ENCODE peak calls at places on chromosomes 16 and 17, in nine cellular contexts. One of them, this sample, is unnamed.

GRCh38 chr17:60445144-60445543 is 22.9 kb downstream of the CHCT1 start:
- DNase-seq in NCI-H1092 treated with DMSO at 0.1 percent for 48 hours: no peak
- DNase-seq in activated T-cell treated with anti-CD3 and anti-CD28 coated beads, Interleukin-2, amount 50 U/mL, for 72 hours: no peak
- DNase-seq in cardiac fibroblast: no peak
- DNase-seq in CD4-positive, CD25-positive, alpha-beta regulatory T cell: no peak
- DNase-seq in T-helper 17 cell: no peak
- DNase-seq in fibroblast of lung: no peak
- DNase-seq in H54: no peak
- DNase-seq in cardiac septum: no peak
- DNase-seq in this sample: no peak

GRCh38 chr17:44029736-44030135 is 15.0 kb upstream of the TMEM101 start:
- DNase-seq in H54: no peak
- DNase-seq in activated T-cell treated with anti-CD3 and anti-CD28 coated beads, Interleukin-2, amount 50 U/mL, for 72 hours: no peak
- DNase-seq in NCI-H1092 treated with DMSO at 0.1 percent for 48 hours: no peak
- DNase-seq in cardiac septum: no peak
- DNase-seq in CD4-positive, CD25-positive, alpha-beta regulatory T cell: no peak
- DNase-seq in T-helper 17 cell: no peak
- DNase-seq in cardiac fibroblast: no peak
- DNase-seq in fibroblast of lung: no peak
- DNase-seq in this sample: no peak

GRCh38 chr17:4009164-4009785 is 45.0 kb upstream of the ATP2A3 start:
- DNase-seq in cardiac fibroblast: no peak
- DNase-seq in H54: no peak
- DNase-seq in activated T-cell treated with anti-CD3 and anti-CD28 coated beads, Interleukin-2, amount 50 U/mL, for 72 hours: no peak
- DNase-seq in cardiac septum: no peak
- DNase-seq in fibroblast of lung: no peak
- DNase-seq in NCI-H1092 treated with DMSO at 0.1 percent for 48 hours: no peak
- DNase-seq in CD4-positive, CD25-positive, alpha-beta regulatory T cell: no peak
- DNase-seq in T-helper 17 cell: no peak
- DNase-seq in this sample: no peak

GRCh38 chr16:52976539-52977167 is 76.0 kb downstream of the CHD9NB start:
- DNase-seq in activated T-cell treated with anti-CD3 and anti-CD28 coated beads, Interleukin-2, amount 50 U/mL, for 72 hours: no peak
- DNase-seq in CD4-positive, CD25-positive, alpha-beta regulatory T cell: no peak
- DNase-seq in cardiac fibroblast: peak; percentile 58
- DNase-seq in cardiac septum: no peak
- DNase-seq in NCI-H1092 treated with DMSO at 0.1 percent for 48 hours: peak; percentile 30
- DNase-seq in T-helper 17 cell: no peak
- DNase-seq in fibroblast of lung: peak; percentile 10
- DNase-seq in H54: no peak
- DNase-seq in this sample: no peak

GRCh38 chr16:75293173-75293572 is 41.7 kb upstream of the BCAR1 start:
- DNase-seq in fibroblast of lung: no peak
- DNase-seq in cardiac septum: no peak
- DNase-seq in CD4-positive, CD25-positive, alpha-beta regulatory T cell: no peak
- DNase-seq in H54: no peak
- DNase-seq in NCI-H1092 treated with DMSO at 0.1 percent for 48 hours: no peak
- DNase-seq in activated T-cell treated with anti-CD3 and anti-CD28 coated beads, Interleukin-2, amount 50 U/mL, for 72 hours: no peak
- DNase-seq in T-helper 17 cell: no peak
- DNase-seq in cardiac fibroblast: no peak
- DNase-seq in this sample: no peak

GRCh38 chr17:64572682-64573154 is 65.9 kb downstream of the CEP95 start:
- DNase-seq in T-helper 17 cell: no peak
- DNase-seq in NCI-H1092 treated with DMSO at 0.1 percent for 48 hours: no peak
- DNase-seq in CD4-positive, CD25-positive, alpha-beta regulatory T cell: no peak
- DNase-seq in fibroblast of lung: peak; percentile 70
- DNase-seq in activated T-cell treated with anti-CD3 and anti-CD28 coated beads, Interleukin-2, amount 50 U/mL, for 72 hours: peak; percentile 11
- DNase-seq in H54: no peak
- DNase-seq in cardiac septum: no peak
- DNase-seq in cardiac fibroblast: peak; percentile 58
- DNase-seq in this sample: peak; percentile 10

GRCh38 chr17:33989357-33990148 is 265.5 kb upstream of the CCL2 start:
- DNase-seq in cardiac septum: no peak
- DNase-seq in fibroblast of lung: no peak
- DNase-seq in NCI-H1092 treated with DMSO at 0.1 percent for 48 hours: no peak
- DNase-seq in T-helper 17 cell: no peak
- DNase-seq in H54: no peak
- DNase-seq in cardiac fibroblast: no peak
- DNase-seq in activated T-cell treated with anti-CD3 and anti-CD28 coated beads, Interleukin-2, amount 50 U/mL, for 72 hours: no peak
- DNase-seq in CD4-positive, CD25-positive, alpha-beta regulatory T cell: no peak
- DNase-seq in this sample: no peak

GRCh38 chr17:31724619-31725018 is 134.4 kb downstream of the COPRS start:
- DNase-seq in T-helper 17 cell: no peak
- DNase-seq in NCI-H1092 treated with DMSO at 0.1 percent for 48 hours: no peak
- DNase-seq in cardiac septum: no peak
- DNase-seq in fibroblast of lung: peak; percentile 73
- DNase-seq in activated T-cell treated with anti-CD3 and anti-CD28 coated beads, Interleukin-2, amount 50 U/mL, for 72 hours: no peak
- DNase-seq in H54: no peak
- DNase-seq in cardiac fibroblast: peak; percentile 25
- DNase-seq in CD4-positive, CD25-positive, alpha-beta regulatory T cell: no peak
- DNase-seq in this sample: no peak

GRCh38 chr17:17783825-17784598 is 52.8 kb downstream of the SREBF1 start:
- DNase-seq in NCI-H1092 treated with DMSO at 0.1 percent for 48 hours: peak; percentile 70
- DNase-seq in T-helper 17 cell: no peak
- DNase-seq in CD4-positive, CD25-positive, alpha-beta regulatory T cell: no peak
- DNase-seq in activated T-cell treated with anti-CD3 and anti-CD28 coated beads, Interleukin-2, amount 50 U/mL, for 72 hours: no peak
- DNase-seq in cardiac fibroblast: peak; percentile 78
- DNase-seq in H54: no peak
- DNase-seq in fibroblast of lung: peak; percentile 74
- DNase-seq in cardiac septum: no peak
- DNase-seq in this sample: no peak

GRCh38 chr17:44044092-44044491 is 22.4 kb downstream of the LSM12 start:
- DNase-seq in NCI-H1092 treated with DMSO at 0.1 percent for 48 hours: no peak
- DNase-seq in T-helper 17 cell: no peak
- DNase-seq in H54: no peak
- DNase-seq in activated T-cell treated with anti-CD3 and anti-CD28 coated beads, Interleukin-2, amount 50 U/mL, for 72 hours: no peak
- DNase-seq in fibroblast of lung: peak; percentile 46
- DNase-seq in cardiac septum: no peak
- DNase-seq in cardiac fibroblast: peak; percentile 59
- DNase-seq in CD4-positive, CD25-positive, alpha-beta regulatory T cell: no peak
- DNase-seq in this sample: no peak

GRCh38 chr16:73483076-73483791 is 435.3 kb upstream of the ZFHX3 start:
- DNase-seq in CD4-positive, CD25-positive, alpha-beta regulatory T cell: no peak
- DNase-seq in T-helper 17 cell: no peak
- DNase-seq in NCI-H1092 treated with DMSO at 0.1 percent for 48 hours: no peak
- DNase-seq in activated T-cell treated with anti-CD3 and anti-CD28 coated beads, Interleukin-2, amount 50 U/mL, for 72 hours: no peak
- DNase-seq in H54: no peak
- DNase-seq in cardiac septum: no peak
- DNase-seq in cardiac fibroblast: no peak
- DNase-seq in fibroblast of lung: no peak
- DNase-seq in this sample: no peak

GRCh38 chr17:63629627-63630026 is 7.4 kb downstream of the MAP3K3 start:
- DNase-seq in NCI-H1092 treated with DMSO at 0.1 percent for 48 hours: no peak
- DNase-seq in cardiac fibroblast: peak; percentile 43
- DNase-seq in H54: no peak
- DNase-seq in fibroblast of lung: no peak
- DNase-seq in CD4-positive, CD25-positive, alpha-beta regulatory T cell: no peak
- DNase-seq in cardiac septum: no peak
- DNase-seq in activated T-cell treated with anti-CD3 and anti-CD28 coated beads, Interleukin-2, amount 50 U/mL, for 72 hours: no peak
- DNase-seq in T-helper 17 cell: no peak
- DNase-seq in this sample: no peak

GRCh38 chr16:74700206-74701040 is at the start of gene MLKL:
- DNase-seq in NCI-H1092 treated with DMSO at 0.1 percent for 48 hours: peak; percentile 9
- DNase-seq in activated T-cell treated with anti-CD3 and anti-CD28 coated beads, Interleukin-2, amount 50 U/mL, for 72 hours: peak; percentile 71
- DNase-seq in fibroblast of lung: peak; percentile 54
- DNase-seq in H54: peak; percentile 56
- DNase-seq in T-helper 17 cell: peak; percentile 31
- DNase-seq in CD4-positive, CD25-positive, alpha-beta regulatory T cell: peak; percentile 48
- DNase-seq in cardiac septum: peak; percentile 90
- DNase-seq in cardiac fibroblast: peak; percentile 60
- DNase-seq in this sample: peak; percentile 92

GRCh38 chr16:15996432-15997109 is 47.2 kb downstream of the ABCC1 start:
- DNase-seq in activated T-cell treated with anti-CD3 and anti-CD28 coated beads, Interleukin-2, amount 50 U/mL, for 72 hours: no peak
- DNase-seq in cardiac fibroblast: peak; percentile 92
- DNase-seq in CD4-positive, CD25-positive, alpha-beta regulatory T cell: no peak
- DNase-seq in H54: peak; percentile 79
- DNase-seq in cardiac septum: no peak
- DNase-seq in fibroblast of lung: peak; percentile 91
- DNase-seq in T-helper 17 cell: no peak
- DNase-seq in NCI-H1092 treated with DMSO at 0.1 percent for 48 hours: no peak
- DNase-seq in this sample: no peak

GRCh38 chr16:77450790-77451487 is 16.1 kb upstream of the ADAMTS18 start:
- DNase-seq in fibroblast of lung: no peak
- DNase-seq in NCI-H1092 treated with DMSO at 0.1 percent for 48 hours: peak; percentile 98
- DNase-seq in activated T-cell treated with anti-CD3 and anti-CD28 coated beads, Interleukin-2, amount 50 U/mL, for 72 hours: no peak
- DNase-seq in cardiac septum: no peak
- DNase-seq in cardiac fibroblast: no peak
- DNase-seq in T-helper 17 cell: no peak
- DNase-seq in CD4-positive, CD25-positive, alpha-beta regulatory T cell: no peak
- DNase-seq in H54: no peak
- DNase-seq in this sample: no peak

GRCh38 chr16:67653131-67654068 is 6.7 kb downstream of the ACD start:
- DNase-seq in T-helper 17 cell: no peak
- DNase-seq in cardiac septum: no peak
- DNase-seq in NCI-H1092 treated with DMSO at 0.1 percent for 48 hours: no peak
- DNase-seq in activated T-cell treated with anti-CD3 and anti-CD28 coated beads, Interleukin-2, amount 50 U/mL, for 72 hours: no peak
- DNase-seq in fibroblast of lung: peak; percentile 17
- DNase-seq in H54: no peak
- DNase-seq in CD4-positive, CD25-positive, alpha-beta regulatory T cell: no peak
- DNase-seq in cardiac fibroblast: no peak
- DNase-seq in this sample: no peak

GRCh38 chr16:87203060-87203656 is 114.0 kb downstream of the C16orf95 start:
- DNase-seq in T-helper 17 cell: no peak
- DNase-seq in cardiac septum: no peak
- DNase-seq in cardiac fibroblast: peak; percentile 92
- DNase-seq in fibroblast of lung: peak; percentile 87
- DNase-seq in NCI-H1092 treated with DMSO at 0.1 percent for 48 hours: peak; percentile 49
- DNase-seq in CD4-positive, CD25-positive, alpha-beta regulatory T cell: no peak
- DNase-seq in H54: peak; percentile 71
- DNase-seq in activated T-cell treated with anti-CD3 and anti-CD28 coated beads, Interleukin-2, amount 50 U/mL, for 72 hours: peak; percentile 74
- DNase-seq in this sample: peak; percentile 17

GRCh38 chr17:26782153-26782552 is 511.8 kb upstream of the WSB1 start:
- DNase-seq in cardiac septum: no peak
- DNase-seq in H54: no peak
- DNase-seq in CD4-positive, CD25-positive, alpha-beta regulatory T cell: no peak
- DNase-seq in activated T-cell treated with anti-CD3 and anti-CD28 coated beads, Interleukin-2, amount 50 U/mL, for 72 hours: no peak
- DNase-seq in fibroblast of lung: no peak
- DNase-seq in NCI-H1092 treated with DMSO at 0.1 percent for 48 hours: no peak
- DNase-seq in cardiac fibroblast: no peak
- DNase-seq in T-helper 17 cell: no peak
- DNase-seq in this sample: no peak

GRCh38 chr17:77692571-77693161 is 265.8 kb upstream of the TNRC6C start:
- DNase-seq in activated T-cell treated with anti-CD3 and anti-CD28 coated beads, Interleukin-2, amount 50 U/mL, for 72 hours: peak; percentile 11
- DNase-seq in T-helper 17 cell: no peak
- DNase-seq in fibroblast of lung: peak; percentile 34
- DNase-seq in cardiac septum: peak; percentile 27
- DNase-seq in CD4-positive, CD25-positive, alpha-beta regulatory T cell: no peak
- DNase-seq in cardiac fibroblast: peak; percentile 9
- DNase-seq in H54: peak; percentile 88
- DNase-seq in NCI-H1092 treated with DMSO at 0.1 percent for 48 hours: no peak
- DNase-seq in this sample: no peak

This sample was measured in GF-D8.